ENCODE peak calls at places on chromosomes 12 and 14, in six cellular contexts. S is mesenchymal stem cell, O is fibroblast of lung, X is neuronal stem cell, E is endothelial cell of umbilical vein, U is K562. J is an unnamed sample.

GRCh38 chr12:49220972-49221371 is 32.1 kb upstream of the TUBA1A start:
- DNase-seq in X (no peak), U (no peak), O (no peak), E (no peak), S (no peak), J (no peak)

GRCh38 chr12:6452245-6452731 is 446 bp downstream of the TAPBPL start:
- DNase-seq in E (no peak), U (no peak), X (no peak), S (no peak), O (no peak), J (peak)

GRCh38 chr12:123397400-123397799 is 13.5 kb downstream of the KMT5A start:
- DNase-seq in X (no peak), O (no peak), E (no peak), S (no peak), U (no peak), J (no peak)

GRCh38 chr12:124765571-124766489 is 97.8 kb downstream of the SCARB1 start:
- DNase-seq in E (no peak), X (no peak), S (peak), U (no peak), O (no peak), J (no peak)

GRCh38 chr14:71117839-71118743 is 210.8 kb downstream of the PCNX1 start:
- DNase-seq in S (peak), E (no peak), U (no peak), X (no peak), O (peak), J (peak)

GRCh38 chr12:13609874-13610273 is 371.5 kb downstream of the GRIN2B start:
- DNase-seq in E (no peak), O (no peak), X (no peak), S (no peak), U (no peak), J (no peak)

GRCh38 chr12:93699271-93700141 is 22.3 kb downstream of the CRADD start:
- DNase-seq in X (no peak), O (peak), S (peak), E (no peak), U (no peak), J (no peak)

GRCh38 chr12:54357802-54358619 is 6.3 kb downstream of the GPR84 start:
- DNase-seq in S (peak), U (peak), O (no peak), E (peak), X (no peak), J (no peak)

GRCh38 chr12:4034926-4035325 is 161.7 kb upstream of the PARP11 start:
- DNase-seq in U (no peak), X (no peak), O (peak), S (peak), E (no peak), J (no peak)

GRCh38 chr14:74085047-74085637 is 386 bp downstream of the LIN52 start:
- DNase-seq in E (no peak), S (peak), U (peak), X (peak), O (peak), J (no peak)

GRCh38 chr12:31120392-31121008 is 46.8 kb downstream of the DDX11 start:
- DNase-seq in O (no peak), X (peak), E (no peak), S (no peak), U (no peak), J (no peak)

GRCh38 chr12:6996040-6996441 is 22.2 kb downstream of the LPCAT3 start:
- DNase-seq in X (no peak), U (peak), S (peak), E (no peak), O (peak), J (no peak)

GRCh38 chr12:75964150-75964549 is 67.4 kb downstream of the PHLDA1 start:
- DNase-seq in E (no peak), S (no peak), X (no peak), U (no peak), O (no peak), J (peak)

GRCh38 chr12:96986883-96987523 is 79.9 kb downstream of the NEDD1 start:
- DNase-seq in E (peak), X (peak), S (peak), U (peak), O (peak), J (no peak)

GRCh38 chr12:19018302-19018980 is 111.1 kb upstream of the PLEKHA5 start:
- DNase-seq in X (no peak), E (peak), U (no peak), S (peak), O (peak), J (no peak)

GRCh38 chr12:50251619-50252300 is 31.6 kb downstream of the LIMA1 start:
- DNase-seq in O (peak), S (peak), X (no peak), E (no peak), U (no peak), J (no peak)

GRCh38 chr14:54123836-54124235 is 167.2 kb upstream of the BMP4 start:
- DNase-seq in U (no peak), S (no peak), X (no peak), E (no peak), O (no peak), J (no peak)

GRCh38 chr14:22653012-22653621 is 9.0 kb upstream of the OR6J1 start:
- DNase-seq in X (peak), E (peak), O (peak), U (peak), S (peak), J (peak)

GRCh38 chr12:102631274-102631673 is 150.9 kb upstream of the IGF1 start:
- DNase-seq in U (no peak), X (no peak), S (peak), O (peak), E (no peak), J (no peak)

GRCh38 chr12:5200276-5201087 is 156.8 kb downstream of the KCNA5 start:
- DNase-seq in X (peak), S (peak), U (peak), E (peak), O (peak), J (peak)

GRCh38 chr12:85278598-85279448 is 1.2 kb upstream of the ALX1 start:
- DNase-seq in U (no peak), E (no peak), O (no peak), S (peak), X (peak), J (no peak)

GRCh38 chr12:120352117-120352516 is 16.8 kb downstream of the MSI1 start:
- DNase-seq in S (peak), E (no peak), O (peak), U (no peak), X (no peak), J (no peak)

DNA sequence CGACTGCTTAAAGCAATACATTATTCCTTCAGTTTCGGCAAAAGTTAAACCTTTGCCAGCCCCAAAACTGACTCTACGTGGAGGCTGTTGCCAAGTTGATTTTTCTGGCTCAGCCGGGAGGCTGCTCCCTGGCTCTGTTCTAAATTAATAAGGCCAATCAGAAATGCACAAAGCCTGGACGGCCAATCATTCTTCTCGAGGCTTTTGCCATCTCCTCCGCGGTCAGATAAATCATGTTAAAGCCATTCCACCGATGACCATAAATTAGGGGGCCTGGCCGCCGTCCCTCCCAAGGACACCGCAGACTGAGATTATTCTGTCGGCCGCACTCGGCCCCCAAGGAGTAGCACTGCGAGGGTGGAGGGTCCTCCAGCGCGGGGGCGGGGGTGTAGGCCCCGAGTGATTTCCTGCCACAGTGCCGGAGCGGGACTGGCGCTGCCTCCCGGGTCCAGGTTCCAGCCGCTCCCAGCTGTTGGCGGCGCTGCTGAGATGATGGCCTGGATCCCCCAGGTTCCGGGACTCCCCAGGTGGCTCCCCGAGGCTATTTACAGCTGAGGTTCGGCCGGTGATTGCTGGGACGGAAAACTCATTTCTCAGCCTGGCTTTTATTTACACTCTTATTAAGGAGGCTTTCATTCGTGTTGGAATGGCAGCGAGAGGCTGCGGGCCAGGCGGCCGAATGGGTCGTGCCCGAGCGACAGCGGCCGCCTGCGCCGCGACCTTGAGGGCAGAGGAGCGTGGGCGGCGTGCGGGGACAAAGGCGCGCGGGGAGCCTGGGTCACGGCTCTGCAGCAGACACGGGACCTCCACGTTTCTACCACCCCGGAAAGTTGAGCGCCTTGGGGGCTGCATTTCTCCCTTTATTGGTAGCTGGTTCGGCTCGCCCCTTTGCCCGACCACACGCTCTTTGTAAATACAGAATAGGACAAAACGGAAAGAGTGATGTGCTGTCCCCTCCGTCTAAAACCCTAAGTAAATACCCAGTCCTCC is 165.2 kb downstream of the MON2 start:
- DNase-seq in X (peak), S (peak), E (peak), U (no peak), O (peak), J (peak)
- H3K9ac ChIP-seq in X (no peak), S (peak), E (peak), U (no peak), O (peak), J (peak)

GRCh38 chr14:103030741-103031565 is 26.4 kb downstream of the CDC42BPB start:
- DNase-seq in U (no peak), X (no peak), S (peak), O (no peak), E (no peak), J (no peak)

GRCh38 chr14:103031956-103032355 is 25.4 kb downstream of the CDC42BPB start:
- DNase-seq in X (no peak), E (peak), S (no peak), O (no peak), U (no peak), J (peak)

GRCh38 chr14:103031566-103031911 is 25.8 kb downstream of the CDC42BPB start:
- DNase-seq in E (no peak), U (no peak), O (no peak), S (no peak), X (no peak), J (no peak)

GRCh38 chr14:103029936-103030335 is 27.4 kb downstream of the CDC42BPB start:
- DNase-seq in U (no peak), E (no peak), O (no peak), X (no peak), S (no peak), J (no peak)

DNA sequence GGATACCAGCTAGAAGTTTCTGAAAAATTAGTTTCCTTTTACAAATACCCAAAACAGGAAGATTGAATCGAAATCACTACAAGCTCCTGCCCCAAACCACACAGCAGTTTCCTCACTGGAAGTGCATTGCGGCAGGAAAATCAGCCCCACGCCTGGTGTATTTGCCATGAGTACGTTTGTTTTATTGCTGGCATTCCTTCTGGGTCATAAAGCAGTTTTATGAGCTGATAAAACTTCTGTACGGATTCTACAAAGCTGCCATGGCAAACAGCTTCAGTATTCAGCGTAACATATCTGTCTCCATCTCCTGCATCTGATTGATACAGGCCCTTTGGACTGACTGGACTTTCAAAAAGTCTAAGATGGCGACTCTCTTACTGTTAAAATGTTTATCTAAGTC is 23.6 kb downstream of the CDC42BPB start:
- DNase-seq in E (peak), X (no peak), O (no peak), S (peak), U (no peak), J (peak)
- H3K9ac ChIP-seq in E (no peak), X (no peak), O (no peak), S (no peak), U (no peak), J (no peak)

DNA sequence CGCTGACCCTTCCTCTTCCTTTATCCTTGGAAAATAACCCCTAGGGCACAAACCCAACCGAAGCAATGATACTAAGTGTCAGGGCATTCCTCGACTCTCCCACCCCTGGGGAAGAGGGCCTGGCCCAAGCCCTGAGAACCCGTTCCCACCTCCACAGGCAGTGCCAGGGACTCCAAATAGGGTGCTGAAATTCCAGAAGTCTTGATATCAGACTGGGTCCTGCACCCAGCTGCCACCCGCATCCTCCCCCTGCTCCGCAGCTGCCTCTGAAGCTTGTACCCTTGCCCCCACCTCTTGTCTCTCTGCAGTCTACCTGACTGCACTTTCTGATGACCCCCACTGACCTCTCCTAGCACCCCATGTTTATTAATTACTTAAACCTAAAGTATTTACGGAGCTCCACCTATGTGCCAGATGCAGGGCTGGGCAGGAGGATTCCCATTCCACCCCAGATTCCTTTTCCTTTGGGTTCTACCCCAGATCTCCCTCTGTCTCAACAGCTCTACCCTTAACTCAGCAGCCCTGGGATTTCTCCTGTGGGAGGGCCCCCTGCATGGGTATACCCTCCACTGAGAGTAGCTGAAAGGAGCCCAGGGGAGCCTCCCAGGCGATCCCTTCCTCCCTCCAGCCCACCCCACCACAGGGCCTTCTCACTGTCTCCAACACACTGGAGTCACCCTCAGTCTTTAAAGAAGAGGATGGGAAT is 4.1 kb upstream of the KRT18 start:
- DNase-seq in X (no peak), U (no peak), E (no peak), S (no peak), O (no peak), J (no peak)
- H3K9ac ChIP-seq in X (no peak), U (peak), E (peak), S (no peak), O (no peak), J (no peak)

DNA sequence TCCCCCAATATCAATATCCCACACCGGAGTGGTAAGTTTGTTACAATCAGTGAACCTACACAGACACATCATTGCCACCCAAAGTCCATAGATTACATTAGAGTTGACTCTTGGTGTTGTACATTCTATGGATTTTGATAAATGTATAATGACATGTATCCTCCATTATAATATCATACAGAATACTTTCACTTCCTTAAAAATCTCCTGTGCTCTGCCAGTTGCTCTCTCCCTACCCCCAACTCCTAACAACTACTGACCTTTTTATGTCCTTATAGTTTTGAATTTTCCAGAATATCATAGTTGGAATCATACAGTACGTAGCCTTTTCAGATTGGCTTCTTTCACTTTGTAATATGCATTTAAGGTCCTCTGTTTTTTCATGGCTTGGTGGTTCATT is 48.4 kb downstream of the SLC4A8 start:
- DNase-seq in X (no peak), O (no peak), S (no peak), E (no peak), U (no peak), J (no peak)
- H3K9ac ChIP-seq in X (no peak), O (no peak), S (no peak), E (no peak), U (no peak), J (no peak)

GRCh38 chr14:32940066-32940651 is 1.5 kb downstream of the NPAS3 start:
- DNase-seq in U (no peak), O (peak), X (no peak), E (peak), S (peak), J (no peak)
- H3K9ac ChIP-seq in U (no peak), O (no peak), X (no peak), E (peak), S (peak), J (no peak)

GRCh38 chr14:76672123-76672522 is 89.1 kb upstream of the VASH1 start:
- DNase-seq in E (no peak), S (no peak), O (no peak), X (no peak), U (no peak), J (no peak)
- H3K9ac ChIP-seq in E (no peak), S (no peak), O (no peak), X (no peak), U (no peak), J (no peak)

GRCh38 chr14:75457024-75457390 is 29.2 kb downstream of the JDP2 start:
- DNase-seq in U (no peak), E (no peak), O (no peak), S (no peak), X (no peak), J (no peak)
- H3K9ac ChIP-seq in U (no peak), E (no peak), O (no peak), S (peak), X (no peak), J (no peak)

GRCh38 chr12:111405149-111405855 is 421 bp upstream of the SH2B3 start:
- DNase-seq in U (peak), E (peak), S (peak), X (peak), O (peak), J (peak)
- H3K9ac ChIP-seq in U (peak), E (peak), S (peak), X (no peak), O (no peak), J (peak)

DNA sequence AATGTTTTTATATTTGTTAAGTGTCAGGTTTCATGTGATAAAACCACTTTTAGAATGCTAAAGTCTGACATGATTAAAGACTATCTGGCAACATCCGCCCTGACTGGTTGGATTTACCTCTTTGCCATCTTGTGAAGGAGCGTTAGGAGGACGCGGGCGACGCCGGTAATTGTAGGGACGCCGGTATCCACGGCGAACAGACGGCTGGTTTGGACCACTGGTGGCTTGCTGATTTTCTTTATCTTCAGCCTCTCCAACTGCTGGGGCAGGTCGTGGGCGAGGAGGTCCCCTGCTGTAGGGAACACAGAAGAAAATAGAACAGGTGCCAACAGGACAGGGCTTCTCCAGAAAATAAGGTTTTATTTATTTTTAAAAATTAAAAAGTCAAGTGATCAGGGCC is 21.3 kb downstream of the YBX3 start:
- DNase-seq in U (no peak), O (no peak), E (no peak), X (no peak), S (no peak), J (no peak)
- H3K9ac ChIP-seq in U (no peak), O (no peak), E (no peak), X (no peak), S (peak), J (no peak)